ENCODE peak calls at places on chromosomes 1 and 21, in six cellular contexts. N, F, X, T, O and L are unnamed samples.

GRCh38 chr1:8133657-8134430 is 107.7 kb upstream of the ERRFI1 start:
- DNase-seq in F (no peak), N (no peak), O (peak; percentile 5), T (peak; percentile 85), X (peak; percentile 95), L (no peak)

GRCh38 chr1:41357451-41358151 is 3.6 kb upstream of the FOXO6 start:
- DNase-seq in F (no peak), T (peak; percentile 62), O (peak; percentile 63), N (no peak), X (no peak), L (no peak)

GRCh38 chr1:105442901-105443300 is 1613.6 kb upstream of the PRMT6 start:
- DNase-seq in N (no peak), T (no peak), X (no peak), O (no peak), F (no peak), L (no peak)

GRCh38 chr1:234497589-234497988 is 18.6 kb upstream of the TARBP1 start:
- DNase-seq in T (no peak), X (peak; percentile 35), N (no peak), F (no peak), O (no peak), L (no peak)

GRCh38 chr21:28865488-28866186 is 127.0 kb downstream of the LTN1 start:
- DNase-seq in T (no peak), F (no peak), N (no peak), X (no peak), O (no peak), L (no peak)

GRCh38 chr1:198556969-198557368 is 16.5 kb upstream of the ATP6V1G3 start:
- DNase-seq in F (no peak), O (no peak), T (no peak), X (no peak), N (peak; percentile 20), L (peak; percentile 28)

GRCh38 chr1:109483658-109484518 is at the start of gene ATXN7L2:
- DNase-seq in N (peak; percentile 82), T (peak; percentile 98), O (peak; percentile 100), X (peak; percentile 90), F (peak; percentile 96), L (peak; percentile 90)

GRCh38 chr1:40032240-40032891 is 8.2 kb upstream of the CAP1 start:
- DNase-seq in T (no peak), X (peak; percentile 75), O (peak; percentile 46), F (no peak), N (no peak), L (peak; percentile 31)

GRCh38 chr1:161486806-161487482 is 18.3 kb upstream of the FCGR2A start:
- DNase-seq in O (peak; percentile 80), F (no peak), X (peak; percentile 72), N (no peak), T (no peak), L (no peak)

GRCh38 chr21:46325073-46325912 is 1.3 kb downstream of the PCNT start:
- DNase-seq in F (peak; percentile 89), T (no peak), N (no peak), O (peak; percentile 92), X (peak; percentile 59), L (peak; percentile 11)

GRCh38 chr1:211928222-211928856 is 97.8 kb upstream of the LPGAT1 start:
- DNase-seq in F (no peak), N (no peak), O (peak; percentile 68), X (peak; percentile 37), T (no peak), L (no peak)

GRCh38 chr1:87915771-87916170 is 587.1 kb downstream of the LMO4 start:
- DNase-seq in T (no peak), N (no peak), X (no peak), O (no peak), F (no peak), L (no peak)

GRCh38 chr1:217919683-217920502 is 288.7 kb downstream of the SPATA17 start:
- DNase-seq in O (peak; percentile 38), F (no peak), N (no peak), T (no peak), X (no peak), L (no peak)

GRCh38 chr1:245986404-245987221 is 520.5 kb downstream of the SMYD3 start:
- DNase-seq in T (no peak), F (no peak), X (peak; percentile 99), N (no peak), O (no peak), L (no peak)

GRCh38 chr1:36572142-36572715 is 89.5 kb upstream of the CSF3R start:
- DNase-seq in O (peak; percentile 76), X (no peak), T (peak; percentile 66), F (no peak), N (no peak), L (no peak)

GRCh38 chr1:151130837-151131586 is 15.4 kb downstream of the SEMA6C start:
- DNase-seq in X (peak; percentile 91), O (peak; percentile 98), F (peak; percentile 88), T (peak; percentile 95), N (peak; percentile 55), L (peak; percentile 62)